ENCODE peak calls at places on chromosomes 3 and 15, in ten cellular contexts. One of them, this sample, is unnamed. For H3K9me3, the result is how much of the 10 kb centered on the place peaks cover.

GRCh38 chr15:60004019-60004845 is at the start of gene FOXB1:
- DNase-seq in sigmoid colon: no peak
- DNase-seq in ovary: no peak
- DNase-seq in transverse colon: no peak
- DNase-seq in tibial nerve: no peak
- DNase-seq in GM12878: no peak
- DNase-seq in A549: no peak
- DNase-seq in SK-N-SH: peak
- DNase-seq in HepG2: no peak
- DNase-seq in suprapubic skin: no peak
- DNase-seq in this sample: no peak

GRCh38 chr3:58353722-58354553 is 21.2 kb downstream of the PXK start:
- DNase-seq in sigmoid colon: no peak
- DNase-seq in ovary: no peak
- DNase-seq in transverse colon: no peak
- DNase-seq in tibial nerve: no peak
- DNase-seq in GM12878: no peak
- DNase-seq in A549: no peak
- DNase-seq in SK-N-SH: no peak
- DNase-seq in HepG2: no peak
- DNase-seq in suprapubic skin: no peak
- DNase-seq in this sample: no peak

GRCh38 chr3:36149447-36149865 is 230.8 kb upstream of the STAC start:
- DNase-seq in sigmoid colon: no peak
- DNase-seq in ovary: no peak
- DNase-seq in transverse colon: no peak
- DNase-seq in tibial nerve: no peak
- DNase-seq in GM12878: no peak
- DNase-seq in A549: no peak
- DNase-seq in SK-N-SH: no peak
- DNase-seq in HepG2: no peak
- DNase-seq in suprapubic skin: no peak
- DNase-seq in this sample: no peak

GRCh38 chr15:27028836-27029482 is 58.0 kb downstream of the GABRG3 start:
- DNase-seq in sigmoid colon: no peak
- DNase-seq in ovary: no peak
- DNase-seq in transverse colon: no peak
- DNase-seq in tibial nerve: no peak
- DNase-seq in GM12878: no peak
- DNase-seq in A549: no peak
- DNase-seq in SK-N-SH: no peak
- DNase-seq in HepG2: no peak
- DNase-seq in suprapubic skin: no peak
- DNase-seq in this sample: peak

GRCh38 chr15:62454567-62455172 is 289.6 kb upstream of the C2CD4B start:
- DNase-seq in sigmoid colon: peak
- DNase-seq in ovary: no peak
- DNase-seq in transverse colon: no peak
- DNase-seq in tibial nerve: no peak
- DNase-seq in GM12878: no peak
- DNase-seq in A549: no peak
- DNase-seq in SK-N-SH: no peak
- DNase-seq in HepG2: no peak
- DNase-seq in suprapubic skin: no peak
- DNase-seq in this sample: no peak

GRCh38 chr3:124034016-124034808 is 42.3 kb upstream of the ROPN1 start:
- DNase-seq in sigmoid colon: no peak
- DNase-seq in ovary: no peak
- DNase-seq in transverse colon: peak
- DNase-seq in tibial nerve: no peak
- DNase-seq in GM12878: no peak
- DNase-seq in A549: no peak
- DNase-seq in SK-N-SH: peak
- DNase-seq in HepG2: no peak
- DNase-seq in suprapubic skin: no peak
- DNase-seq in this sample: peak

GRCh38 chr3:11168881-11169805 is 14.8 kb downstream of the HRH1 start:
- DNase-seq in sigmoid colon: peak
- DNase-seq in ovary: no peak
- DNase-seq in transverse colon: no peak
- DNase-seq in tibial nerve: no peak
- DNase-seq in GM12878: no peak
- DNase-seq in A549: no peak
- DNase-seq in SK-N-SH: no peak
- DNase-seq in HepG2: no peak
- DNase-seq in suprapubic skin: peak
- DNase-seq in this sample: no peak

GRCh38 chr3:28287046-28287445 is 45.6 kb downstream of the CMC1 start:
- DNase-seq in sigmoid colon: no peak
- DNase-seq in ovary: no peak
- DNase-seq in transverse colon: no peak
- DNase-seq in tibial nerve: no peak
- DNase-seq in GM12878: no peak
- DNase-seq in A549: no peak
- DNase-seq in SK-N-SH: no peak
- DNase-seq in HepG2: no peak
- DNase-seq in suprapubic skin: no peak
- DNase-seq in this sample: no peak

GRCh38 chr3:11288786-11289637 is 16.8 kb downstream of the ATG7 start:
- DNase-seq in sigmoid colon: no peak
- DNase-seq in ovary: no peak
- DNase-seq in transverse colon: no peak
- DNase-seq in tibial nerve: no peak
- DNase-seq in GM12878: peak
- DNase-seq in A549: peak
- DNase-seq in SK-N-SH: no peak
- DNase-seq in HepG2: peak
- DNase-seq in suprapubic skin: no peak
- DNase-seq in this sample: no peak

GRCh38 chr3:168071535-168071934 is 24.2 kb downstream of the GOLIM4 start:
- DNase-seq in sigmoid colon: no peak
- DNase-seq in ovary: no peak
- DNase-seq in transverse colon: no peak
- DNase-seq in tibial nerve: no peak
- DNase-seq in GM12878: no peak
- DNase-seq in A549: peak
- DNase-seq in SK-N-SH: no peak
- DNase-seq in HepG2: no peak
- DNase-seq in suprapubic skin: no peak
- DNase-seq in this sample: no peak

GRCh38 chr3:139633511-139633910 is 44.3 kb downstream of the NMNAT3 start:
- DNase-seq in sigmoid colon: no peak
- DNase-seq in ovary: no peak
- DNase-seq in transverse colon: no peak
- DNase-seq in tibial nerve: no peak
- DNase-seq in GM12878: no peak
- DNase-seq in A549: no peak
- DNase-seq in SK-N-SH: no peak
- DNase-seq in HepG2: no peak
- DNase-seq in suprapubic skin: no peak
- DNase-seq in this sample: no peak

GRCh38 chr3:49298511-49298910 is 21.5 kb upstream of the C3orf62 start:
- DNase-seq in sigmoid colon: no peak
- DNase-seq in ovary: no peak
- DNase-seq in transverse colon: no peak
- DNase-seq in tibial nerve: no peak
- DNase-seq in GM12878: no peak
- DNase-seq in A549: peak
- DNase-seq in SK-N-SH: no peak
- DNase-seq in HepG2: peak
- DNase-seq in suprapubic skin: no peak
- DNase-seq in this sample: no peak

GRCh38 chr3:188772886-188773285 is 398.9 kb upstream of the TPRG1 start:
- DNase-seq in sigmoid colon: no peak
- DNase-seq in ovary: peak
- DNase-seq in transverse colon: no peak
- DNase-seq in tibial nerve: no peak
- DNase-seq in GM12878: no peak
- DNase-seq in A549: peak
- DNase-seq in SK-N-SH: no peak
- DNase-seq in HepG2: peak
- DNase-seq in suprapubic skin: no peak
- DNase-seq in this sample: peak

DNA sequence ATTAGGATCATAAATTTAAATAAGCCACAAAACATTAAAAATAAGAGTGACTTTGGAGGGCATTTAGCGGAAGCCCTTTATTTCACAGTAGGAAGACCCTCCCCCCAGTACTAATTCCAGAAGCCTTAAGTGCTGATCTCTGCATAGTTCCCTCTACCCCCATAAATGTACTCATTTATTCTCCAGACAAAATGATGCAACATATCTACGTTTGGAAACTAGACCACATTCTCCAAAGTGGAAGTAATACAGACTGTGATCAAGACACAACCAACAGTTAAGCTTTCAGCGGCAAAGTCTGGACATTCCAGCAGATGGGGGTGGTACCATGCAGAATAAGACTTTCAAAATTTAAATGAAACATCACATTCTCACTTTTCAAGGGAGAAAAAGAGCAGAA is 44.8 kb upstream of the RPS17 start:
- DNase-seq in sigmoid colon: no peak
- DNase-seq in ovary: no peak
- DNase-seq in transverse colon: no peak
- DNase-seq in tibial nerve: no peak
- DNase-seq in GM12878: no peak
- DNase-seq in A549: no peak
- DNase-seq in SK-N-SH: no peak
- DNase-seq in HepG2: no peak
- DNase-seq in suprapubic skin: no peak
- DNase-seq in this sample: no peak
- TF ChIP-seq EP300 in sigmoid colon: no peak
- TF ChIP-seq EP300 in ovary: no peak
- TF ChIP-seq EP300 in transverse colon: no peak
- TF ChIP-seq EP300 in tibial nerve: no peak
- TF ChIP-seq EP300 in GM12878: no peak
- TF ChIP-seq EP300 in A549: no peak
- TF ChIP-seq EP300 in SK-N-SH: no peak
- TF ChIP-seq EP300 in HepG2: no peak
- TF ChIP-seq EP300 in suprapubic skin: no peak
- TF ChIP-seq EP300 in this sample: no peak

GRCh38 chr3:128279594-128279880 is 126.3 kb downstream of the EEFSEC start:
- DNase-seq in sigmoid colon: no peak
- DNase-seq in ovary: no peak
- DNase-seq in transverse colon: no peak
- DNase-seq in tibial nerve: no peak
- DNase-seq in GM12878: no peak
- DNase-seq in A549: no peak
- DNase-seq in SK-N-SH: no peak
- DNase-seq in HepG2: no peak
- DNase-seq in suprapubic skin: peak
- DNase-seq in this sample: no peak

GRCh38 chr3:128283429-128283828 is 130.1 kb downstream of the EEFSEC start:
- DNase-seq in sigmoid colon: no peak
- DNase-seq in ovary: no peak
- DNase-seq in transverse colon: no peak
- DNase-seq in tibial nerve: no peak
- DNase-seq in GM12878: no peak
- DNase-seq in A549: no peak
- DNase-seq in SK-N-SH: no peak
- DNase-seq in HepG2: no peak
- DNase-seq in suprapubic skin: peak
- DNase-seq in this sample: no peak

GRCh38 chr3:128280466-128281455 is 127.5 kb downstream of the EEFSEC start:
- DNase-seq in sigmoid colon: no peak
- DNase-seq in ovary: no peak
- DNase-seq in transverse colon: no peak
- DNase-seq in tibial nerve: no peak
- DNase-seq in GM12878: no peak
- DNase-seq in A549: no peak
- DNase-seq in SK-N-SH: no peak
- DNase-seq in HepG2: no peak
- DNase-seq in suprapubic skin: peak
- DNase-seq in this sample: peak

GRCh38 chr3:128282392-128283196 is 129.3 kb downstream of the EEFSEC start:
- DNase-seq in sigmoid colon: peak
- DNase-seq in ovary: peak
- DNase-seq in transverse colon: peak
- DNase-seq in tibial nerve: peak
- DNase-seq in GM12878: no peak
- DNase-seq in A549: no peak
- DNase-seq in SK-N-SH: peak
- DNase-seq in HepG2: no peak
- DNase-seq in suprapubic skin: peak
- DNase-seq in this sample: peak

GRCh38 chr3:128281461-128282367 is 128.4 kb downstream of the EEFSEC start:
- DNase-seq in sigmoid colon: no peak
- DNase-seq in ovary: no peak
- DNase-seq in transverse colon: no peak
- DNase-seq in tibial nerve: no peak
- DNase-seq in GM12878: no peak
- DNase-seq in A549: no peak
- DNase-seq in SK-N-SH: no peak
- DNase-seq in HepG2: no peak
- DNase-seq in suprapubic skin: peak
- DNase-seq in this sample: peak
- H3K27ac ChIP-seq in sigmoid colon: peak
- H3K27ac ChIP-seq in ovary: peak
- H3K27ac ChIP-seq in transverse colon: peak
- H3K27ac ChIP-seq in tibial nerve: peak
- H3K27ac ChIP-seq in GM12878: no peak
- H3K27ac ChIP-seq in A549: no peak
- H3K27ac ChIP-seq in SK-N-SH: peak
- H3K27ac ChIP-seq in HepG2: no peak
- H3K27ac ChIP-seq in suprapubic skin: no peak
- H3K27ac ChIP-seq in this sample: no peak

DNA sequence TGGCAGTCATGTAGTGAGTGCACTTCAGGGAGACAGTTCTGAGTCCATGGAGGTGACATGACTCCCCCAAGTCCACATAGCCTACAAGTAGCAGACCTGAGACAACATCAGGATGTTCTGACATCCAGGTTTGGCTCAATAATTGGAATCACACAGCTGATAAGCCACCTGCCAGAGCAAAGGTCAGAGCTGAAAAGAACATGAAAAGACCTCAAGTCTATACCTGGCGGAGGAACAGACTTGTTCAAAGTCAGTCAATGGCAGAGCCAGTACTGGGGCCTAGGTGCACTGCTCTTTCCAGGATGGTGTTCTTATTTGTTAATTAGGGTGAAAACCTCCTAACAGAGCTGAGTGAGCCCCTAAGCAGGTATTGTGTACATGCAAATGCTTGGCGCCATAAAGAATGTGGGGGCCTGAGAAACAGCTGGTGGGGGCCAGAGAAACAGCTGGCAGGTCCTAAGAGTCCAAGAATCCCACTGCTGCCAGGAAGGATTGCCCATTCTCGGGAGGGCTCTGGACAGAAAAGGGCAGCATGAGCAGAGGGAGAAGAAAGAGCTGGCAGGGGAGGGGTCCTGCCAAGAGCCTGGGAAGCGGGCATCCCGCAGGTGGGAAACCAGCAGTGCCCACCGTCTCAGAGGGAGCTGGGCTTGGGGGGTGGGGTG is 17.1 kb downstream of the MASP1 start:
- DNase-seq in sigmoid colon: no peak
- DNase-seq in ovary: no peak
- DNase-seq in transverse colon: no peak
- DNase-seq in tibial nerve: no peak
- DNase-seq in GM12878: no peak
- DNase-seq in A549: no peak
- DNase-seq in SK-N-SH: no peak
- DNase-seq in HepG2: no peak
- DNase-seq in suprapubic skin: no peak
- DNase-seq in this sample: no peak
- H3K9me3 ChIP-seq in sigmoid colon: under half
- H3K9me3 ChIP-seq in ovary: under half
- H3K9me3 ChIP-seq in transverse colon: under half
- H3K9me3 ChIP-seq in tibial nerve: under half
- H3K9me3 ChIP-seq in GM12878: under half
- H3K9me3 ChIP-seq in A549: under half
- H3K9me3 ChIP-seq in SK-N-SH: under half
- H3K9me3 ChIP-seq in HepG2: under half
- H3K9me3 ChIP-seq in suprapubic skin: under half
- H3K9me3 ChIP-seq in this sample: under half

GRCh38 chr15:44066211-44066827 is 128.8 kb downstream of the FRMD5 start:
- DNase-seq in sigmoid colon: no peak
- DNase-seq in ovary: no peak
- DNase-seq in transverse colon: peak
- DNase-seq in tibial nerve: no peak
- DNase-seq in GM12878: peak
- DNase-seq in A549: peak
- DNase-seq in SK-N-SH: peak
- DNase-seq in HepG2: peak
- DNase-seq in suprapubic skin: no peak
- DNase-seq in this sample: no peak
- TF ChIP-seq EP300 in sigmoid colon: no peak
- TF ChIP-seq EP300 in ovary: no peak
- TF ChIP-seq EP300 in transverse colon: no peak
- TF ChIP-seq EP300 in tibial nerve: no peak
- TF ChIP-seq EP300 in GM12878: no peak
- TF ChIP-seq EP300 in A549: no peak
- TF ChIP-seq EP300 in SK-N-SH: no peak
- TF ChIP-seq EP300 in HepG2: no peak
- TF ChIP-seq EP300 in suprapubic skin: no peak
- TF ChIP-seq EP300 in this sample: no peak

This sample was measured in esophagus muscularis mucosa.